ENCODE peak calls at places on chromosome 1, in four cellular contexts. D, B, H and Y are unnamed samples.

GRCh38 chr1:173608503-173609216 is 5.8 kb upstream of the SLC9C2 start:
- DNase-seq in D (no peak), H (no peak), B (no peak), Y (no peak)

GRCh38 chr1:215113776-215114153 is 31.2 kb downstream of the KCNK2 start:
- DNase-seq in D (no peak), H (no peak), B (no peak), Y (no peak)

GRCh38 chr1:38047603-38048146 is 1.1 kb upstream of the POU3F1 start:
- DNase-seq in H (peak; percentile 76), D (no peak), B (no peak), Y (no peak)

GRCh38 chr1:44326821-44327465 is 28.1 kb downstream of the ERI3 start:
- DNase-seq in H (no peak), D (no peak), B (no peak), Y (no peak)

GRCh38 chr1:56414728-56415224 is 164.6 kb downstream of the PLPP3 start:
- DNase-seq in H (no peak), B (no peak), D (no peak), Y (peak; percentile 67)

GRCh38 chr1:168362991-168363390 is 82.3 kb downstream of the TBX19 start:
- DNase-seq in B (no peak), H (no peak), D (no peak), Y (no peak)

GRCh38 chr1:245991266-245991665 is 515.8 kb downstream of the SMYD3 start:
- DNase-seq in B (no peak), D (no peak), H (no peak), Y (no peak)

GRCh38 chr1:180252638-180253536 is 22.8 kb downstream of the LHX4 start:
- DNase-seq in H (peak; percentile 79), B (peak; percentile 63), D (peak; percentile 75), Y (no peak)

GRCh38 chr1:31934251-31934650 is 3.9 kb downstream of the PTP4A2 start:
- DNase-seq in H (no peak), B (no peak), D (no peak), Y (no peak)

GRCh38 chr1:47752048-47752451 is 245.1 kb downstream of the TRABD2B start:
- DNase-seq in D (no peak), B (no peak), H (no peak), Y (no peak)

GRCh38 chr1:200302893-200303250 is 107.0 kb downstream of the ZNF281 start:
- DNase-seq in D (no peak), B (peak; percentile 15), H (peak; percentile 33), Y (no peak)

GRCh38 chr1:172778461-172779455 is 119.9 kb downstream of the FASLG start:
- DNase-seq in D (no peak), B (no peak), H (peak; percentile 37), Y (no peak)

GRCh38 chr1:12532405-12533315 is 85.3 kb downstream of the DHRS3 start:
- DNase-seq in D (no peak), H (no peak), B (no peak), Y (no peak)

GRCh38 chr1:186950547-186950946 is 121.8 kb downstream of the PLA2G4A start:
- DNase-seq in H (no peak), B (no peak), D (no peak), Y (no peak)

GRCh38 chr1:202207292-202207691 is 13.7 kb downstream of the LGR6 start:
- DNase-seq in B (no peak), D (no peak), H (peak; percentile 33), Y (peak; percentile 74)

GRCh38 chr1:226618380-226618779 is 69.8 kb downstream of the STUM start:
- DNase-seq in H (no peak), B (no peak), D (no peak), Y (no peak)

GRCh38 chr1:44542415-44543063 is 131.7 kb downstream of the TMEM53 start:
- DNase-seq in H (peak; percentile 30), D (no peak), B (no peak), Y (no peak)

GRCh38 chr1:209395169-209395568 is 188.3 kb upstream of the CAMK1G start:
- DNase-seq in H (no peak), B (no peak), D (no peak), Y (no peak)

GRCh38 chr1:25733271-25733670 is 66.7 kb upstream of the SELENON start:
- DNase-seq in B (no peak), H (no peak), D (no peak), Y (no peak)

GRCh38 chr1:178020968-178021640 is 51.2 kb upstream of the SEC16B start:
- DNase-seq in B (no peak), H (no peak), D (no peak), Y (no peak)

GRCh38 chr1:158687037-158687436 is 522 bp upstream of the SPTA1 start:
- DNase-seq in B (no peak), D (no peak), H (no peak), Y (no peak)

GRCh38 chr1:28056129-28056925 is 32.1 kb downstream of the EYA3 start:
- DNase-seq in B (no peak), D (peak; percentile 46), H (no peak), Y (no peak)

GRCh38 chr1:22976127-22976460 is 3.4 kb upstream of the LACTBL1 start:
- DNase-seq in H (no peak), B (no peak), D (no peak), Y (no peak)

GRCh38 chr1:228410671-228411070 is 4.0 kb upstream of the TRIM11 start:
- DNase-seq in H (no peak), D (no peak), B (no peak), Y (no peak)

GRCh38 chr1:167439301-167439988 is 78.9 kb downstream of the CD247 start:
- DNase-seq in D (no peak), H (peak; percentile 81), B (no peak), Y (no peak)

GRCh38 chr1:53589043-53589887 is 130.1 kb downstream of the DMRTB1 start:
- DNase-seq in B (peak; percentile 5), D (no peak), H (no peak), Y (no peak)

GRCh38 chr1:169048043-169048442 is 58.4 kb upstream of the ATP1B1 start:
- DNase-seq in H (no peak), B (no peak), D (no peak), Y (no peak)

GRCh38 chr1:198123146-198123545 is 33.7 kb upstream of the NEK7 start:
- DNase-seq in B (no peak), D (no peak), H (no peak), Y (no peak)

GRCh38 chr1:39933956-39934941 is 20.7 kb upstream of the MFSD2A start:
- DNase-seq in B (peak; percentile 43), D (no peak), H (no peak), Y (peak; percentile 52)

GRCh38 chr1:170714163-170714562 is 50.2 kb downstream of the PRRX1 start:
- DNase-seq in H (no peak), D (no peak), B (no peak), Y (no peak)

GRCh38 chr1:202286622-202287097 is 55.1 kb downstream of the UBE2T start:
- DNase-seq in B (peak; percentile 60), D (no peak), H (peak; percentile 19), Y (no peak)

GRCh38 chr1:1001631-1002300 is 1.9 kb upstream of the HES4 start:
- DNase-seq in B (peak; percentile 84), D (peak; percentile 82), H (peak; percentile 75), Y (no peak)

GRCh38 chr1:88462481-88463261 is 221.4 kb upstream of the PKN2 start:
- DNase-seq in B (no peak), D (no peak), H (peak; percentile 62), Y (no peak)

GRCh38 chr1:6016191-6016865 is 24.1 kb upstream of the NPHP4 start:
- DNase-seq in B (no peak), H (no peak), D (no peak), Y (no peak)